ENCODE peak calls at places on chromosome 22, in four cellular contexts. Z is GM12878, W is K562, V is HL-60. B is an unnamed sample.

GRCh38 chr22:37643225-37643847 is 3.9 kb downstream of the SH3BP1 start:
- DNase-seq in Z (no peak), W (peak), V (peak), B (peak)

GRCh38 chr22:29270475-29271271 is 2.6 kb downstream of the EWSR1 start:
- DNase-seq in Z (no peak), W (no peak), V (peak), B (no peak)

GRCh38 chr22:30223303-30223702 is 23.3 kb downstream of the LIF start:
- DNase-seq in Z (no peak), W (no peak), V (no peak), B (no peak)

GRCh38 chr22:21698430-21699329 is 32.9 kb downstream of the PPIL2 start:
- DNase-seq in Z (no peak), W (peak), V (no peak), B (no peak)

GRCh38 chr22:32446321-32446720 is 17.9 kb downstream of the BPIFC start:
- DNase-seq in Z (no peak), W (no peak), V (no peak), B (no peak)

GRCh38 chr22:40452730-40453487 is 82.5 kb downstream of the SGSM3 start:
- DNase-seq in Z (no peak), W (no peak), V (no peak), B (no peak)

GRCh38 chr22:43035250-43035649 is 20.3 kb upstream of the PACSIN2 start:
- DNase-seq in Z (no peak), W (no peak), V (no peak), B (no peak)

GRCh38 chr22:37887610-37888378 is 18.3 kb upstream of the MICALL1 start:
- DNase-seq in Z (no peak), W (no peak), V (no peak), B (no peak)

GRCh38 chr22:44569516-44569915 is 71.5 kb upstream of the RTL6 start:
- DNase-seq in Z (no peak), W (no peak), V (no peak), B (no peak)

GRCh38 chr22:38997518-38997917 is 15.4 kb downstream of the APOBEC3B start:
- DNase-seq in Z (no peak), W (no peak), V (no peak), B (no peak)

GRCh38 chr22:25375683-25376082 is 156.2 kb downstream of the CRYBB2 start:
- DNase-seq in Z (no peak), W (no peak), V (no peak), B (no peak)

GRCh38 chr22:24285245-24285644 is 14.6 kb downstream of the SPECC1L start:
- DNase-seq in Z (no peak), W (no peak), V (no peak), B (no peak)

GRCh38 chr22:24289781-24290181 is 19.1 kb downstream of the SPECC1L start:
- DNase-seq in Z (no peak), W (peak), V (no peak), B (no peak)

GRCh38 chr22:44102856-44103255 is 77.9 kb upstream of the PARVG start:
- DNase-seq in Z (no peak), W (no peak), V (no peak), B (no peak)

GRCh38 chr22:28604961-28605360 is 74.7 kb downstream of the TTC28 start:
- DNase-seq in Z (no peak), W (no peak), V (no peak), B (no peak)

GRCh38 chr22:50118557-50119168 is 28.9 kb downstream of the MOV10L1 start:
- DNase-seq in Z (no peak), W (peak), V (no peak), B (no peak)

GRCh38 chr22:37563153-37564081 is 3.1 kb downstream of the CDC42EP1 start:
- DNase-seq in Z (no peak), W (no peak), V (no peak), B (no peak)

GRCh38 chr22:47854680-47855079 is 1092.2 kb downstream of the TBC1D22A start:
- DNase-seq in Z (no peak), W (no peak), V (no peak), B (no peak)

GRCh38 chr22:50621491-50621880 is 6.5 kb downstream of the ARSA start:
- DNase-seq in Z (peak), W (no peak), V (peak), B (no peak)

GRCh38 chr22:39598017-39598965 is 27.7 kb downstream of the CACNA1I start:
- DNase-seq in Z (no peak), W (peak), V (peak), B (peak)

GRCh38 chr22:28819253-28820096 is 19.1 kb upstream of the XBP1 start:
- DNase-seq in Z (no peak), W (no peak), V (no peak), B (no peak)

GRCh38 chr22:28647216-28647615 is 32.4 kb downstream of the TTC28 start:
- DNase-seq in Z (no peak), W (no peak), V (no peak), B (no peak)

GRCh38 chr22:22210375-22210774 is 34.2 kb upstream of the VPREB1 start:
- DNase-seq in Z (no peak), W (no peak), V (no peak), B (no peak)

GRCh38 chr22:24994070-24994763 is 41.7 kb downstream of the KIAA1671 start:
- DNase-seq in Z (no peak), W (no peak), V (no peak), B (no peak)

GRCh38 chr22:30423959-30424380 is 1.6 kb upstream of the MTFP1 start:
- DNase-seq in Z (peak), W (peak), V (peak), B (peak)

GRCh38 chr22:37228106-37229011 is 15.7 kb downstream of the RAC2 start:
- DNase-seq in Z (no peak), W (no peak), V (peak), B (no peak)

GRCh38 chr22:30396871-30397655 is at the start of gene SEC14L2:
- DNase-seq in Z (no peak), W (no peak), V (no peak), B (no peak)

GRCh38 chr22:43177479-43177878 is 9.5 kb downstream of the TTLL12 start:
- DNase-seq in Z (no peak), W (no peak), V (no peak), B (no peak)

GRCh38 chr22:50305658-50306566 is 1.5 kb downstream of the PLXNB2 start:
- DNase-seq in Z (peak), W (peak), V (peak), B (no peak)

GRCh38 chr22:44393066-44393465 is 80.3 kb upstream of the SHISAL1 start:
- DNase-seq in Z (no peak), W (no peak), V (no peak), B (no peak)

GRCh38 chr22:40416267-40416570 is 45.8 kb downstream of the SGSM3 start:
- DNase-seq in Z (no peak), W (no peak), V (no peak), B (no peak)

GRCh38 chr22:23065069-23065451 is 5.3 kb upstream of the GNAZ start:
- DNase-seq in Z (no peak), W (peak), V (no peak), B (no peak)

GRCh38 chr22:30044369-30044768 is 35.9 kb upstream of the HORMAD2 start:
- DNase-seq in Z (no peak), W (no peak), V (no peak), B (no peak)

GRCh38 chr22:22893891-22894739 is 6.5 kb downstream of the IGLL5 start:
- DNase-seq in Z (no peak), W (peak), V (no peak), B (no peak)

GRCh38 chr22:47839586-47840245 is 1077.3 kb downstream of the TBC1D22A start:
- DNase-seq in Z (no peak), W (no peak), V (no peak), B (no peak)

GRCh38 chr22:40121463-40121862 is 56.3 kb upstream of the TNRC6B start:
- DNase-seq in Z (no peak), W (no peak), V (no peak), B (no peak)

GRCh38 chr22:46727813-46728364 is 10.2 kb downstream of the CERK start:
- DNase-seq in Z (no peak), W (no peak), V (no peak), B (no peak)

GRCh38 chr22:46726986-46727317 is 11.1 kb downstream of the CERK start:
- DNase-seq in Z (peak), W (no peak), V (no peak), B (peak)

GRCh38 chr22:46728470-46728869 is 9.6 kb downstream of the CERK start:
- DNase-seq in Z (no peak), W (no peak), V (no peak), B (no peak)

GRCh38 chr22:46725096-46725495 is 13.0 kb downstream of the CERK start:
- DNase-seq in Z (no peak), W (no peak), V (no peak), B (no peak)

GRCh38 chr22:46726066-46726985 is 11.7 kb downstream of the CERK start:
- DNase-seq in Z (no peak), W (no peak), V (no peak), B (no peak)
- TF ChIP-seq SPI1 in Z (no peak), W (no peak), V (no peak), B (no peak)

DNA sequence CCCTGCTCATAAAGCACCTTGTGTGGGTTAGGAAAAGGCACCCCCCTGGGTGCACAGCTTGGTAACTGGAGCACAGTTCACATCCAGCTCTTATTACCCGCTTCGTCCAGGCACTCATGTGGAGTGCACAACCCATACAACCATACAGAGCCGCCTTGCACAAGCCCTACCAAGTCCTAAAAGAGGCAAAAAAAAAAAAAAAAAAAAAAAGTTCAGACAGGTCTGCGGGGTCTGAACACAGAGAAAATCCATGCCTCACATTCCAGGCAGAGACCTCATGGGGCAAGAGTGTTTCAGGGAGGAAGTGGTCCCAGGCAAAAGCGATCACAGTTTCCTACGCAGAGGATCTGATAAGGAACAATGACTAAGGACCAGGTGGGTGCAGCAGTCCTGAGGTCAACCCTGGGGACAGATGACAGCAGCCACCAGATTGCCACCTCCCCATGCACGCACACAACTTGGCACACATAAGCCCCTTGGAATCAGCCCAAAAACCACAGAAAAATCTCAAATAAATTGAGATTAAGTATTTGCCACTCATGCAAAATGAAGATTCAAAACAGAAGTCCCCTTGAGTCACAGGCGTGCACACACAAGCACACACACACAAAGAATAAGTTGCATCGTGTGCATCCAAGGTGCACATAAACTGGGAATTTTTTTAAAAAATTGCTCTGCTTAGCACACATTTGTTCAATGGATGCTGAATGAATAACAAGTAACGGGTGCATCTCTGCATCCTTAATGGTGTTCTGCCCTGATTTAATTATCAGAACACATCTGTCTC is 12.3 kb downstream of the MB start:
- DNase-seq in Z (no peak), W (peak), V (peak), B (no peak)
- TF ChIP-seq SPI1 in Z (no peak), W (peak), V (peak), B (peak)

GRCh38 chr22:35205141-35205775 is 52.0 kb upstream of the HMGXB4 start:
- DNase-seq in Z (no peak), W (no peak), V (no peak), B (no peak)
- TF ChIP-seq SPI1 in Z (no peak), W (no peak), V (no peak), B (no peak)

GRCh38 chr22:27380826-27381225 is 420.7 kb downstream of the MN1 start:
- DNase-seq in Z (no peak), W (no peak), V (no peak), B (no peak)
- TF ChIP-seq SPI1 in Z (no peak), W (no peak), V (no peak), B (no peak)

GRCh38 chr22:26983311-26983710 is 325.9 kb downstream of the MIAT start:
- DNase-seq in Z (no peak), W (no peak), V (no peak), B (no peak)
- TF ChIP-seq SPI1 in Z (no peak), W (no peak), V (no peak), B (no peak)

DNA sequence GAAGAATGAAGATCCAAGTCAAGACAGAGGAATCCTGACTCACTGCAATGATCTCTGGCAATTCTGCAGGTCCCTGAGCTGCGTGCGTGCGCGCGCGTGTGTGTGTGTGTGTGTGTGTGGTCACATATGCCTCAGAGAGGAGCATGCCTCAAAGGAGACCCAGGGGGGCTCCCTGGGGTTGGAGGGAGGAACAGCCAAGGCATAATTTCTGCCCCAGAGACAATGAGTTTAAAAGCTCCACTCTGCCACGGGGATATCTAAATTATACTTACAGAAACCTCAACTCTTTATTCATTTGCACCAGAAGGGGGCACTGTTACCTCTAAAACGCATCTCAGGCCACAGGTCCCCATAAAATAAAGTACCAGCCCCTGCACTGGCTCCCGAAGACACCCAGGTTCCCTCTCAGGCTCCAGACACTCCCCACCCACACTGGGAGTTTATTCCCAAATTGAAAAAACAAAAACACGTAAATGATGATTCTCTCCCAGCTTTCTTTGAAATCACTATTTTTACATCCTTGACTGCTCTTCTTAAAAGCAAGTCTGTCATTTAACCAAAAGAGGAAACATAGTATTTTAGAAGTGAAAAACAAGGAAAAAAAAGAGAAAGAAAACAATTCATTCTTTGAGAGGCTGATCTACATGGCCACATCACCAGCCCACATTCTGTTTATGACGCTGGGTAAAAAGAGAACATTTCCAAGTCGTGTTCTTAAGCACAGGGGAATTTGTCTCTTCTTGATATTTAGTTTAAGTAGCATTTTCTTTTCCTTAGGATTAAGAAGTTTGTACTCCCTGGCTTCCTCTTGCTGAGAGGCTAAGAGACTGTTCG is 400.9 kb downstream of the LARGE1 start:
- DNase-seq in Z (peak), W (peak), V (peak), B (peak)
- TF ChIP-seq SPI1 in Z (no peak), W (no peak), V (no peak), B (no peak)

DNA sequence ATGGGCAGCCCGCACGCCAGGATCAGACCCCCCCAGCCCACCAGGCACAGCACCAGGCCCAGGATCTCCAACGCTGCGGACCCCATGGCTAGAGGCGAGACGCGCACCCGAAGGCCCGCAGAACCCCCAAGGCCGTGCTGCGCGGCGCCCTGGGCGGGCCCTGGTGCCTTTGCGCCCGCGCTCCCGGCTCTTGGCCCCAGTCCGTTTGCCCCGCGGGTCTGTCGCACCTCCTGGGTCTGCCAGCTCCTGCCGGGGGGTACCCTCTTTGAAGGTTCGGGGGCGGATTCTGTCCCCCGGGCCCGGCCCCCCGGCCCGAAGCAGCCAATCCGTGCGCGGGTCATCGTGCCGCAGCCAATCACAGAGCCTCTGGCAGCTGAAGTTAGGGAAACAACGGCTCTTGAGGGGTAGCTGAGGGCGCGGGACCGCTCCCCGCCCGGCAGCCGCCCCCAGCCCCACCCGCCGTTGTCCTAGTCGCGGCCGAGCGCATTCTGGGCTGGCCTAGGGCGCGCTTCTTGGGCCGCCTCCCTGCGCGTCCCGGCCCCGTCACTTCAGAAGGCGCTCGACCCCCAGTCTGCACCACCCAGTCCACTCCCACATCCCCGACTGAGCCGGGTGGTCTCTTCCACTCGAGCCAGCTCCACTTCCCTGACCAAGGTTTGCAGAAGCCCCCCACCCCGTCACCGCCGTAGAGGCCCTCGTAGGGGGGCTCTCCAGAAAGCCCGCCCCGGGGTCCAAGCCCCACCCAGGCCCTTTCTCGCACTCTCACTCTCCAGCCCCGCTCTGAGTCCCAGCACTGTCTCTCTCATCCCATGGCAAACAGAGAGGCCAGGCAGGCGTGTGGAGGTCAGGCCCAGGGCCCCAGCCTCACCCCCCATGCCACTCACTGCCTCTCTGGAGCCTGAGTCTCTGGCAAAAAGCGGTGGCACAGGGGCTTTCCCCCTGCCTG is at the start of gene CLDN5:
- DNase-seq in Z (no peak), W (peak), V (no peak), B (peak)
- TF ChIP-seq SPI1 in Z (no peak), W (no peak), V (no peak), B (no peak)

GRCh38 chr22:41532908-41533825 is 11.1 kb downstream of the POLR3H start:
- DNase-seq in Z (no peak), W (peak), V (peak), B (peak)
- TF ChIP-seq SPI1 in Z (no peak), W (no peak), V (no peak), B (no peak)

GRCh38 chr22:45587638-45588481 is 83.8 kb upstream of the ATXN10 start:
- DNase-seq in Z (no peak), W (no peak), V (no peak), B (no peak)
- TF ChIP-seq SPI1 in Z (no peak), W (no peak), V (no peak), B (no peak)

GRCh38 chr22:20550057-20550817 is 42.8 kb downstream of the MED15 start:
- DNase-seq in Z (no peak), W (peak), V (no peak), B (no peak)

GRCh38 chr22:20552450-20552894 is 45.1 kb downstream of the MED15 start:
- DNase-seq in Z (no peak), W (no peak), V (no peak), B (no peak)

GRCh38 chr22:20550851-20551744 is 43.7 kb downstream of the MED15 start:
- DNase-seq in Z (peak), W (no peak), V (no peak), B (no peak)

GRCh38 chr22:20552913-20553401 is 45.5 kb downstream of the MED15 start:
- DNase-seq in Z (no peak), W (no peak), V (no peak), B (no peak)

DNA sequence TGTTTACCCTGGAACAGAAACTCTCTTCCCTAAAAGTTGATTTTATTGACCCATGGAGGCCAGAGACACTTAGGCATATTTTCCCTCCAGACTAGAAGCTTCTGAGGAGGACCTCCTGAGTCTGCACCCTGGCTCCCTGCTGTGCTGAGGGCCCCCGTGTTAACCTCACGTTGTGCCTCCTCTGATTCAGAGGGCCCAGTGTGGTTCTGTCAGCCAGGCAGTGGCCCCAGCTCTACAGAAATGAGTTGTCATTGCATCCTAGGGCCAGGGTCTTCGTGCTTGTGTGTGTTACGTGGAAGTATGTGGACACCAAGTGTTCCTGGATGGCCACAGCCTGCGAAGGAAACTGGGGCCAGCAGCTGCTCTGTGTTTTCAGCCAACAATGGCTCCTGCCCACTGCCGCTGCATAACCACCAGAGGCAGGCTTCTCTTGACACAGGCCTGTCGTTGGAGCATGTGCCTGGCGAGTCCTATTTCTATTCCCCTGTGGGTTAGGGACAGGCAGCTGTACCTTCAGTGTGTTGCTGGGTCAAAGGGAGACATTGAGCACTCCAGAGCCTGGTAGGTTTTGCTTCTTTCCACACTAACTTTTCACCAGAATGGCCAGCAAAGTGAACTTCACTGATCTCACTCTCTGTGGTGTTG is 44.5 kb downstream of the MED15 start:
- DNase-seq in Z (no peak), W (no peak), V (no peak), B (no peak)
- TF ChIP-seq SPI1 in Z (no peak), W (no peak), V (no peak), B (no peak)

B was measured in GM12891.